ENCODE peak calls at places on chromosomes 11 and 22, in ten cellular contexts. F, Z, K, X, N, W, T, H, U and Q are unnamed samples.

GRCh38 chr22:50488886-50489285 is 2.2 kb downstream of the MIOX start:
- DNase-seq in F (no peak), Z (no peak), K (no peak), X (no peak), N (no peak), W (no peak), T (no peak), H (no peak), U (no peak), Q (no peak)

GRCh38 chr11:1830500-1831223 is 4.1 kb upstream of the SYT8 start:
- DNase-seq in F (no peak), Z (no peak), K (no peak), X (no peak), N (no peak), W (no peak), T (no peak), H (no peak), U (no peak), Q (no peak)

GRCh38 chr22:42895541-42895981 is 38.5 kb upstream of the ARFGAP3 start:
- DNase-seq in F (no peak), Z (no peak), K (no peak), X (no peak), N (no peak), W (no peak), T (no peak), H (no peak), U (no peak), Q (no peak)

GRCh38 chr22:18024276-18024939 is at the start of gene MICAL3:
- DNase-seq in F (peak), Z (peak), K (peak), X (peak), N (no peak), W (peak), T (peak), H (peak), U (peak), Q (peak)

GRCh38 chr11:107665016-107665415 is 46.8 kb downstream of the SLN start:
- DNase-seq in F (no peak), Z (no peak), K (no peak), X (no peak), N (no peak), W (no peak), T (no peak), H (no peak), U (no peak), Q (peak)

GRCh38 chr11:12075822-12076821 is 34.3 kb upstream of the MICAL2 start:
- DNase-seq in F (no peak), Z (no peak), K (no peak), X (no peak), N (peak), W (no peak), T (no peak), H (peak), U (no peak), Q (no peak)

GRCh38 chr11:45927332-45927683 is 4.9 kb downstream of the LARGE2 start:
- DNase-seq in F (no peak), Z (no peak), K (no peak), X (no peak), N (no peak), W (no peak), T (no peak), H (no peak), U (no peak), Q (no peak)

GRCh38 chr11:65695459-65696241 is 16.4 kb upstream of the KAT5 start:
- DNase-seq in F (no peak), Z (no peak), K (peak), X (no peak), N (no peak), W (no peak), T (no peak), H (no peak), U (peak), Q (peak)

GRCh38 chr22:37804886-37805857 is 2.6 kb upstream of the GCAT start:
- DNase-seq in F (peak), Z (peak), K (peak), X (peak), N (no peak), W (peak), T (peak), H (peak), U (peak), Q (peak)

GRCh38 chr11:119369035-119369925 is 12.2 kb downstream of the USP2 start:
- DNase-seq in F (no peak), Z (no peak), K (no peak), X (no peak), N (no peak), W (no peak), T (no peak), H (no peak), U (peak), Q (no peak)

GRCh38 chr11:125592305-125593112 is at the start of gene STT3A:
- DNase-seq in F (peak), Z (peak), K (peak), X (peak), N (peak), W (peak), T (peak), H (peak), U (peak), Q (peak)

GRCh38 chr11:48020092-48020755 is 39.9 kb downstream of the PTPRJ start:
- DNase-seq in F (no peak), Z (peak), K (no peak), X (no peak), N (no peak), W (no peak), T (peak), H (no peak), U (no peak), Q (no peak)

GRCh38 chr11:116692318-116693106 is 80.3 kb downstream of the BUD13 start:
- DNase-seq in F (no peak), Z (no peak), K (no peak), X (no peak), N (no peak), W (no peak), T (no peak), H (no peak), U (no peak), Q (no peak)